ENCODE peak calls at places on chromosomes 2 and 18, in seven cellular contexts. T is left ventricle myocardium inferior, W is lung, C is adrenal gland, Q is right cardiac atrium, R is aorta, Y is mucosa of descending colon. A is an unnamed sample. For H3K4me1, the result is how much of the 10 kb centered on the place peaks cover.

GRCh38 chr2:148794558-148794957 is 80.5 kb upstream of the KIF5C start:
- DNase-seq in T (no peak), W (no peak), C (no peak), Q (no peak), R (no peak), Y (no peak), A (no peak)

GRCh38 chr2:43292851-43293743 is 66.7 kb upstream of the ZFP36L2 start:
- DNase-seq in T (no peak), W (no peak), C (no peak), Q (peak), R (no peak), Y (no peak), A (no peak)

GRCh38 chr2:37471994-37472393 is 127.6 kb downstream of the QPCT start:
- DNase-seq in T (no peak), W (no peak), C (no peak), Q (no peak), R (no peak), Y (no peak), A (no peak)

GRCh38 chr2:226799976-226800940 is 638 bp upstream of the IRS1 start:
- DNase-seq in T (peak), W (peak), C (peak), Q (peak), R (peak), Y (peak), A (peak)

GRCh38 chr2:236176417-236176816 is 8.2 kb upstream of the GBX2 start:
- DNase-seq in T (no peak), W (no peak), C (no peak), Q (no peak), R (no peak), Y (peak), A (peak)

GRCh38 chr18:59743561-59743960 is 46.3 kb upstream of the CCBE1 start:
- DNase-seq in T (no peak), W (no peak), C (no peak), Q (no peak), R (no peak), Y (no peak), A (no peak)

GRCh38 chr2:42663106-42663755 is 94.8 kb downstream of the MTA3 start:
- DNase-seq in T (peak), W (peak), C (peak), Q (peak), R (peak), Y (peak), A (peak)

GRCh38 chr2:177692828-177693269 is 300.3 kb downstream of the AGPS start:
- DNase-seq in T (no peak), W (no peak), C (no peak), Q (no peak), R (no peak), Y (no peak), A (no peak)

GRCh38 chr2:43136011-43136799 is 90.2 kb downstream of the ZFP36L2 start:
- DNase-seq in T (no peak), W (no peak), C (no peak), Q (no peak), R (peak), Y (no peak), A (no peak)

GRCh38 chr2:18412980-18413793 is 147.3 kb downstream of the RDH14 start:
- DNase-seq in T (no peak), W (no peak), C (no peak), Q (no peak), R (no peak), Y (no peak), A (no peak)

GRCh38 chr2:232698552-232699091 is 1.5 kb downstream of the GIGYF2 start:
- DNase-seq in T (no peak), W (no peak), C (no peak), Q (no peak), R (no peak), Y (no peak), A (no peak)

GRCh38 chr2:119218478-119219064 is 5.1 kb upstream of the STEAP3 start:
- DNase-seq in T (no peak), W (peak), C (peak), Q (peak), R (no peak), Y (no peak), A (peak)

GRCh38 chr2:60356346-60356745 is 197.1 kb downstream of the BCL11A start:
- DNase-seq in T (no peak), W (no peak), C (no peak), Q (no peak), R (no peak), Y (no peak), A (no peak)

GRCh38 chr2:127017548-127017947 is 89.4 kb downstream of the BIN1 start:
- DNase-seq in T (no peak), W (no peak), C (no peak), Q (no peak), R (no peak), Y (no peak), A (no peak)

GRCh38 chr18:2263303-2263702 is 308.0 kb downstream of the METTL4 start:
- DNase-seq in T (no peak), W (no peak), C (no peak), Q (no peak), R (no peak), Y (no peak), A (no peak)

GRCh38 chr2:29839306-29839705 is 82.1 kb downstream of the ALK start:
- DNase-seq in T (no peak), W (no peak), C (no peak), Q (no peak), R (no peak), Y (no peak), A (no peak)

GRCh38 chr2:47174731-47175361 is 19.7 kb upstream of the STPG4 start:
- DNase-seq in T (no peak), W (peak), C (peak), Q (no peak), R (no peak), Y (peak), A (peak)

GRCh38 chr2:109098251-109098920 is 30.6 kb upstream of the SH3RF3 start:
- DNase-seq in T (no peak), W (no peak), C (no peak), Q (no peak), R (no peak), Y (no peak), A (no peak)

GRCh38 chr2:17749753-17750438 is 3.7 kb downstream of the SMC6 start:
- DNase-seq in T (no peak), W (no peak), C (no peak), Q (no peak), R (no peak), Y (no peak), A (no peak)

GRCh38 chr2:10136187-10136934 is 13.8 kb downstream of the RRM2 start:
- DNase-seq in T (no peak), W (no peak), C (no peak), Q (no peak), R (no peak), Y (no peak), A (no peak)

GRCh38 chr18:13374468-13375301 is 156.1 kb downstream of the LDLRAD4 start:
- DNase-seq in T (no peak), W (no peak), C (no peak), Q (no peak), R (no peak), Y (no peak), A (no peak)

GRCh38 chr18:41126541-41127235 is 828.3 kb upstream of the PIK3C3 start:
- DNase-seq in T (no peak), W (no peak), C (no peak), Q (no peak), R (no peak), Y (no peak), A (no peak)

GRCh38 chr18:63079114-63079513 is 240.5 kb downstream of the BCL2 start:
- DNase-seq in T (no peak), W (no peak), C (no peak), Q (no peak), R (no peak), Y (peak), A (no peak)

GRCh38 chr2:60544059-60544458 is 9.4 kb downstream of the BCL11A start:
- DNase-seq in T (no peak), W (no peak), C (no peak), Q (no peak), R (no peak), Y (no peak), A (no peak)

GRCh38 chr18:58218111-58218510 is 174.1 kb downstream of the NEDD4L start:
- DNase-seq in T (no peak), W (no peak), C (no peak), Q (no peak), R (no peak), Y (peak), A (no peak)
- H3K4me1 ChIP-seq in T (under half), W (under half), C (under half), Q (under half), R (under half), Y (under half), A (under half)

DNA sequence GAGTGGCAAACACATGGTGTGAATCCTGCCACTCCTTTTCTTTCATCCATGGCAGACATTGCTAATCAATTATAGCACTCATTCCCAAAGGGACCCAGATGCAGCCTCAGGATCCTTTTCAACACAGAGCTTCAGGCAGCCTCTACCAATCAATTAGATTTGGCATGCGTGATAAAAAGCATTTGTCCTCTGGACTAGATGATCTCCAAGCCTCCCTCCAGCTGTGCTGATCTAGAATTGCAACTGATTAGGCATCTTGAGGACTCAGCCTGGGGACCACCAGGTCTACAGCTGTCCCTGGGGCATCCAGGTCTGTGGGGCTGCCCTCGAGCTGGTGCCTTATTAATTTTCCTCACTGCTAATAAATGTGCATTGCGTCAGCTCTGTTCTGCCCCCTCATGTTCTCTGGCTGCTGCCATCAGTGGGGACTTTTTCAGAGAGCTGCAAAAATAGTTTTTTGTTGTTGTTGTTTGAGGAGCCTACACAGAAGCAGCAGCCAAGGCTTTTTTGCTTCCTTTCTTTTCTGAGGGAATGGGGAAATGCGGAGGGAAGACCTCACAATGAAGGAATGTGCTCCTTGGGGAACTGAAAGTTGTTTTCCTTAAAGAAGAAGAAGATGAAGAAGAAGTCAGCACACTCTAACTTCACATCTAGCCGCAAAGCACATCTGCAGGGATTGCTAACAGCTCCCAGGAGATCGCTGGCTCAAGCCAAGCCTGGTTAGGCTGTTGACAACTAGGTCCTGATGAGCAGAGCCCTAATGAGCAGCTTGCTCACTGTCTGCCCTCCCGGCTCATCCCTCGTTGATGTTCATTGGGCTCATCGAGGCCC is 8.8 kb upstream of the ATOH8 start:
- DNase-seq in T (peak), W (no peak), C (no peak), Q (peak), R (no peak), Y (no peak), A (peak)
- H3K4me3 ChIP-seq in T (peak), W (no peak), C (no peak), Q (no peak), R (no peak), Y (no peak), A (no peak)

GRCh38 chr2:96261328-96262003 is 4.3 kb downstream of the TMEM127 start:
- DNase-seq in T (no peak), W (no peak), C (no peak), Q (no peak), R (no peak), Y (no peak), A (no peak)
- H3K4me1 ChIP-seq in T (half or more), W (under half), C (half or more), Q (under half), R (under half), Y (half or more), A (under half)

DNA sequence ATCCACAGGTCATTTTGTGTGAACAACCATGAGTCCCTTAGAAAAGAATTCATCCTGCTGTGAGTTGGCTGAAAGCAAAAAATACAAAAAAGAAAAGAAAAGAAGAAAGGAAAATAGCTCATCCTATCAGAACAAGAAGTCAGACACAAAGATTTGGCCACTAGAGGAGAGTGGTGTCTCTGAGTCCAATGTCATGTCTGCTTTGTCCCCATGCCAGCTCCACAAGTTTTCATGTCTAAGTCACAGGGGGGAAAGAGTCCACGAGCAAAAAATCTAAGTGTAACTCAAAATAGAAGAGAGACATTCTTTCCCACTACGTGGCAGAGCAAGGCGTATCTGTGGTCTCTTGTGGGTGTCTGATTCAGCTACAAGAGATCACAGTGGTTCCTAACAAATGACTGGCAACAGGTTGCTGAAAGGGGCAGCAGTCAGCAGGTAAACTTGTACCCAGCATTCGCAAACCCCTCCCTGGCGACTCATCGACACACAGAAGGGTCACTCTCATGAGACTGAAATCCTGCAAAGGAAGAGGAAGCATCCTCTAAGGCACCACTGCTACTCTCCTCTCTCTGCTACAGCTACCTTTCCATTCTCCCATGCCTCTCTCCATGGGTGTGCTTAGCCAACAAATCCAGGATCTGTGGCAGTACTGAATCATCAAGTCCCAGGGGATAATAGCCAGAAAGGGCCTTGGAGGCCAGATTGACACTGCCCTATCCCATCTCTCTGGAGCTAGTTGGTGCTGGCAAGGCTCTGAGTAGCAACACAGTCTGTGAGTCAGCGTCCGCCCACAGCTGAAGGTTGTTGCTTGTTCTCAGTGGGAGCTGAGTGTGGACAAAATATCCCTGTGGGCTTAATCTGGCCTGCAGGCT is 123.0 kb upstream of the SLC39A10 start:
- DNase-seq in T (peak), W (peak), C (peak), Q (peak), R (peak), Y (no peak), A (peak)
- H3K4me3 ChIP-seq in T (no peak), W (no peak), C (no peak), Q (no peak), R (no peak), Y (no peak), A (no peak)

GRCh38 chr2:6442252-6442651 is 423.5 kb downstream of the CMPK2 start:
- DNase-seq in T (no peak), W (no peak), C (no peak), Q (no peak), R (no peak), Y (no peak), A (no peak)
- H3K4me1 ChIP-seq in T (under half), W (under half), C (under half), Q (under half), R (under half), Y (under half), A (under half)

GRCh38 chr2:241514545-241514944 is 6.2 kb upstream of the STK25 start:
- DNase-seq in T (no peak), W (no peak), C (no peak), Q (no peak), R (no peak), Y (no peak), A (no peak)
- H3K4me3 ChIP-seq in T (no peak), W (no peak), C (no peak), Q (no peak), R (no peak), Y (no peak), A (no peak)

GRCh38 chr2:203037026-203037425 is 22.4 kb downstream of the NBEAL1 start:
- DNase-seq in T (no peak), W (no peak), C (no peak), Q (no peak), R (no peak), Y (no peak), A (no peak)
- H3K4me1 ChIP-seq in T (under half), W (under half), C (under half), Q (under half), R (under half), Y (under half), A (under half)

GRCh38 chr2:51344886-51345285 is 313.0 kb upstream of the NRXN1 start:
- DNase-seq in T (no peak), W (no peak), C (no peak), Q (no peak), R (no peak), Y (no peak), A (no peak)

GRCh38 chr2:51350100-51350499 is 318.2 kb upstream of the NRXN1 start:
- DNase-seq in T (no peak), W (no peak), C (no peak), Q (no peak), R (no peak), Y (no peak), A (no peak)
- H3K4me3 ChIP-seq in T (no peak), W (no peak), C (no peak), Q (no peak), R (no peak), Y (no peak), A (no peak)

GRCh38 chr2:237199082-237199481 is 113.4 kb downstream of the COPS8 start:
- DNase-seq in T (no peak), W (no peak), C (no peak), Q (no peak), R (no peak), Y (no peak), A (no peak)
- H3K4me1 ChIP-seq in T (under half), W (under half), C (under half), Q (under half), R (under half), Y (under half), A (under half)